ENCODE peak calls at places on chromosomes 16 and 17, in nine cellular contexts. N, R, J, M, E, G, T, L and Y are unnamed samples.

GRCh38 chr16:75818491-75818890 is 92.2 kb upstream of the CPHXL start:
- DNase-seq in N (peak), R (no peak), J (no peak), M (no peak), E (no peak), G (no peak), T (no peak), L (no peak), Y (no peak)

GRCh38 chr17:77906377-77906871 is 52.1 kb upstream of the TNRC6C start:
- DNase-seq in N (no peak), R (no peak), J (no peak), M (no peak), E (no peak), G (no peak), T (no peak), L (no peak), Y (no peak)

GRCh38 chr16:57305159-57305811 is 20.8 kb upstream of the PLLP start:
- DNase-seq in N (no peak), R (no peak), J (no peak), M (no peak), E (no peak), G (no peak), T (no peak), L (no peak), Y (no peak)

GRCh38 chr17:64318068-64318467 is 55.0 kb upstream of the TEX2 start:
- DNase-seq in N (no peak), R (no peak), J (no peak), M (no peak), E (no peak), G (no peak), T (no peak), L (no peak), Y (no peak)

GRCh38 chr17:16419929-16420271 is 4.5 kb downstream of the TRPV2 start:
- DNase-seq in N (peak), R (no peak), J (peak), M (no peak), E (no peak), G (no peak), T (no peak), L (no peak), Y (peak)

GRCh38 chr16:55499951-55500350 is 8.9 kb upstream of the LPCAT2 start:
- DNase-seq in N (peak), R (peak), J (peak), M (no peak), E (no peak), G (no peak), T (no peak), L (no peak), Y (peak)

GRCh38 chr17:36947922-36948716 is 635 bp upstream of the AATF start:
- DNase-seq in N (no peak), R (no peak), J (no peak), M (no peak), E (no peak), G (peak), T (no peak), L (no peak), Y (no peak)

GRCh38 chr16:78407191-78407590 is 307.7 kb downstream of the WWOX start:
- DNase-seq in N (no peak), R (no peak), J (peak), M (no peak), E (no peak), G (no peak), T (no peak), L (no peak), Y (no peak)

GRCh38 chr17:70655179-70655578 is 485.8 kb downstream of the KCNJ2 start:
- DNase-seq in N (no peak), R (no peak), J (no peak), M (no peak), E (no peak), G (no peak), T (no peak), L (no peak), Y (no peak)

GRCh38 chr16:11180489-11180888 is 75.5 kb downstream of the SOCS1 start:
- DNase-seq in N (no peak), R (no peak), J (no peak), M (peak), E (no peak), G (no peak), T (no peak), L (no peak), Y (no peak)

GRCh38 chr16:50279142-50279865 is 13.0 kb downstream of the ADCY7 start:
- DNase-seq in N (no peak), R (peak), J (no peak), M (peak), E (no peak), G (no peak), T (no peak), L (no peak), Y (no peak)

GRCh38 chr17:40347319-40348135 is 17.0 kb downstream of the GJD3 start:
- DNase-seq in N (no peak), R (no peak), J (no peak), M (no peak), E (no peak), G (peak), T (no peak), L (peak), Y (no peak)

DNA sequence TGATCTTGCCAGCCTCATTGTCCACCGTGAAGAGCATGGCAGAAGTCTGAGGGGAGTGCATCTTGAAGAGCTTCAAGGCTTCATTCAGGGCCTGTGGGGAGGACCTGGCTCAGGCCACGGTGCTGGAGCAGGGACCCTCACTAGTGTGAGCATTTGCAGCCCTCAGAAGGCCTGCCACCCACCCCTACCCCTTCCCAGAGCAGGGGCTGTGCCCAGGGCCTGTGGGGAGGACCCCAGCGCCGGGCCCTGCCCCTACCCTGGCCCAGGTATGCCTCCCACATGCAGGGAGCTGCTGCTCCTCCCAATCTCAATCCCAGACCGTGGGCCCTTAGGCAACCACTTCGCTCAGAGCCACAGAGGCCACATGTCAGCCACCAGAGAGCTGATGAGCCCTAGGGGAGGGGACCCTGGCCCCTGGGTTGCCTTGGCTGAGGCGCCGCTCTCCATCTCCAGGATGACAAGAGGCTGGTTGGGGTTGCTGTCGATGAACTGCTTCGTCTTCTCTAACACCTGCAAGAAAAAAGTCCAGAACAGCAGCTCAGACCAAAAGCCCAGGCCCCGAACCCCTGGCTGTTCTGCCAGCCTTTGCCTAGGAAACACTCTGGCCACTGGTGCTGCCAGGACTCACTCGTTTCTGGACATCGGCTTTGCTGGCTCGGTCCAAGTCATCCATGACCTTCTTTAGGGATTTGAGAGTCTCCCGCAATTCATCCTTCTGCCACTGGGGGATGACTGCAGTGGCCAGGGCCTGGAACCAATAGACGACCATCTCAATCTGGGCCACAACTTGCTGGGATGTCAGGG is 1.8 kb upstream of the EXOSC6 start:
- DNase-seq in N (peak), R (peak), J (peak), M (peak), E (peak), G (peak), T (peak), L (peak), Y (peak)
- TF ChIP-seq CTCF in N (peak), R (peak), J (peak), M (peak), E (peak), G (peak), T (peak), L (peak), Y (peak)

GRCh38 chr17:44355310-44355640 is 8.4 kb downstream of the FAM171A2 start:
- DNase-seq in N (no peak), R (no peak), J (no peak), M (no peak), E (no peak), G (peak), T (no peak), L (no peak), Y (no peak)

GRCh38 chr17:44355642-44356099 is 8.0 kb downstream of the FAM171A2 start:
- DNase-seq in N (no peak), R (no peak), J (no peak), M (no peak), E (no peak), G (no peak), T (no peak), L (no peak), Y (no peak)

GRCh38 chr17:44353656-44354331 is 8.7 kb downstream of the GRN start:
- DNase-seq in N (peak), R (no peak), J (no peak), M (peak), E (peak), G (peak), T (peak), L (no peak), Y (no peak)

GRCh38 chr17:44356241-44356640 is 7.4 kb downstream of the FAM171A2 start:
- DNase-seq in N (no peak), R (no peak), J (no peak), M (no peak), E (no peak), G (no peak), T (no peak), L (no peak), Y (no peak)

GRCh38 chr17:44354582-44355309 is 8.9 kb downstream of the FAM171A2 start:
- DNase-seq in N (no peak), R (peak), J (no peak), M (peak), E (peak), G (peak), T (peak), L (peak), Y (no peak)
- TF ChIP-seq CTCF in N (no peak), R (no peak), J (no peak), M (peak), E (peak), G (peak), T (peak), L (peak), Y (peak)

GRCh38 chr17:28033972-28034714 is 8.3 kb upstream of the NLK start:
- DNase-seq in N (peak), R (no peak), J (peak), M (no peak), E (no peak), G (no peak), T (no peak), L (no peak), Y (peak)
- TF ChIP-seq CTCF in N (no peak), R (no peak), J (no peak), M (no peak), E (no peak), G (no peak), T (no peak), L (no peak), Y (no peak)

GRCh38 chr17:75260679-75261335 is 599 bp downstream of the GGA3 start:
- DNase-seq in N (no peak), R (no peak), J (no peak), M (no peak), E (no peak), G (peak), T (no peak), L (no peak), Y (no peak)
- TF ChIP-seq CTCF in N (no peak), R (no peak), J (peak), M (no peak), E (no peak), G (no peak), T (no peak), L (peak), Y (peak)

DNA sequence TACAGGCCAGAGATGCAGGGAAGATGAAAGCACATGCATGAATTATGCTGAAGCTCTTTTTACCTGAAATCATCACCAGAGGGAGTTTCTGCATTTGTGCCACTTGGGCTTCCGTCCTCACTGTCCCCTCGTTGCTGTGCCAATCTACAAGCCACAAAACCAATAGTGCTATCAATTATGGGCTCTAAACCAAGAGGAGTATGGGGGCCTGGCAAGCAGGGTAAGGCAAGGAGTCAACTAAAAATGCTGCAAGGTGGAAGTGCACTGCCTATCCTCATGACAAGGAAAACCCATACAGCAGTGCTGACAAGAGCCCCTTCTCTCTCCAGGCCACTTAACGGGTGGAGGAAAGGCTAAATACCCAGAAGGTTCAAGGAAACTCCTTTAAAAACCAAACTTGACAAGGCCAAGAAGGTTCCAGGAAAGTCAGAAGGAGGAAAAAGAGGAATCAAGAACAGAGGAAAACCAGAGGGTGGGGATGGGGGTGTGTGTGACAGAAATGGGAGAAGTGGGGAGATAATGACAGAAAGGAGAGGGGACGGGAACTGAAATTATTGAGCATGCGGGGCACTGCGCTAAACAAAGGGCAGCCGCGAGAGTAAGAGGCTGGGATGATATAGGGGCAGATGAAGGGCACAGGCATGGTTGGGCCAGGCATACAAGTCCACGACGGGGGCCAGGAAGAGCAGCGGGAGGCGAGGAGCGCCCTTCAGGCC is 674 bp downstream of the C17orf75 start:
- DNase-seq in N (peak), R (peak), J (no peak), M (no peak), E (no peak), G (no peak), T (peak), L (no peak), Y (no peak)
- TF ChIP-seq CTCF in N (peak), R (no peak), J (peak), M (no peak), E (no peak), G (no peak), T (peak), L (no peak), Y (peak)